ENCODE peak calls at places on chromosome 10, in seven cellular contexts. C is left lung, T is aorta, Y is left ventricle myocardium inferior, Q is neural progenitor cell, M is adipocyte, U is transverse colon. D is an unnamed sample. For H3K4me1, the result is how much of the 10 kb centered on the place peaks cover.

GRCh38 chr10:133396035-133396624 is 2.2 kb downstream of the MTG1 start:
- DNase-seq in C (no peak), T (no peak), Y (no peak), Q (no peak), M (no peak), U (no peak), D (peak)

GRCh38 chr10:80443531-80443974 is 10.6 kb upstream of the TSPAN14 start:
- DNase-seq in C (no peak), T (no peak), Y (no peak), Q (no peak), M (peak), U (peak), D (no peak)

GRCh38 chr10:75663947-75664664 is 232.7 kb downstream of the LRMDA start:
- DNase-seq in C (no peak), T (no peak), Y (no peak), Q (no peak), M (no peak), U (no peak), D (no peak)

GRCh38 chr10:14579405-14579804 is 195.3 kb downstream of the FAM107B start:
- DNase-seq in C (no peak), T (no peak), Y (no peak), Q (no peak), M (peak), U (no peak), D (no peak)

GRCh38 chr10:132540456-132540855 is 2.9 kb downstream of the INPP5A start:
- DNase-seq in C (no peak), T (peak), Y (peak), Q (peak), M (peak), U (peak), D (peak)

GRCh38 chr10:128499956-128500355 is 373.7 kb upstream of the MKI67 start:
- DNase-seq in C (no peak), T (no peak), Y (no peak), Q (no peak), M (no peak), U (no peak), D (no peak)

GRCh38 chr10:133100706-133101463 is 13.2 kb downstream of the ADGRA1 start:
- DNase-seq in C (peak), T (no peak), Y (no peak), Q (peak), M (no peak), U (no peak), D (no peak)

GRCh38 chr10:26475448-26475847 is 37.3 kb downstream of the APBB1IP start:
- DNase-seq in C (no peak), T (no peak), Y (no peak), Q (no peak), M (no peak), U (no peak), D (no peak)

GRCh38 chr10:61612009-61612408 is 50.7 kb upstream of the CABCOCO1 start:
- DNase-seq in C (no peak), T (no peak), Y (no peak), Q (no peak), M (no peak), U (no peak), D (no peak)

GRCh38 chr10:119253433-119254174 is 46.2 kb downstream of the GRK5 start:
- DNase-seq in C (no peak), T (peak), Y (peak), Q (peak), M (peak), U (peak), D (no peak)

GRCh38 chr10:3095373-3096139 is 28.2 kb downstream of the PFKP start:
- DNase-seq in C (no peak), T (no peak), Y (no peak), Q (no peak), M (peak), U (peak), D (no peak)

GRCh38 chr10:111087968-111088505 is 11.2 kb downstream of the ADRA2A start:
- DNase-seq in C (no peak), T (no peak), Y (no peak), Q (no peak), M (no peak), U (no peak), D (peak)

GRCh38 chr10:87505366-87506113 is 847 bp downstream of the MINPP1 start:
- DNase-seq in C (peak), T (peak), Y (peak), Q (peak), M (peak), U (peak), D (peak)

GRCh38 chr10:28788767-28789166 is 111.4 kb downstream of the BAMBI start:
- DNase-seq in C (no peak), T (no peak), Y (no peak), Q (no peak), M (no peak), U (no peak), D (no peak)

GRCh38 chr10:82826132-82826531 is 951.1 kb downstream of the NRG3 start:
- DNase-seq in C (no peak), T (no peak), Y (no peak), Q (no peak), M (peak), U (no peak), D (peak)

GRCh38 chr10:111473361-111473760 is 396.5 kb downstream of the ADRA2A start:
- DNase-seq in C (no peak), T (no peak), Y (no peak), Q (no peak), M (no peak), U (no peak), D (peak)

GRCh38 chr10:86673827-86674581 is 5.7 kb downstream of the LDB3 start:
- DNase-seq in C (no peak), T (peak), Y (no peak), Q (peak), M (peak), U (no peak), D (no peak)

GRCh38 chr10:61837748-61838055 is 63.8 kb upstream of the ARID5B start:
- DNase-seq in C (no peak), T (no peak), Y (no peak), Q (no peak), M (no peak), U (no peak), D (no peak)

GRCh38 chr10:78976825-78977760 is 91.7 kb upstream of the ZMIZ1 start:
- DNase-seq in C (peak), T (no peak), Y (no peak), Q (no peak), M (no peak), U (no peak), D (no peak)

GRCh38 chr10:13001041-13001886 is at the start of gene CCDC3:
- DNase-seq in C (peak), T (peak), Y (peak), Q (peak), M (peak), U (no peak), D (no peak)

GRCh38 chr10:52961298-52961697 is 188.7 kb upstream of the MBL2 start:
- DNase-seq in C (no peak), T (no peak), Y (no peak), Q (no peak), M (no peak), U (no peak), D (no peak)

GRCh38 chr10:63388421-63389031 is 77.3 kb downstream of the JMJD1C start:
- DNase-seq in C (no peak), T (no peak), Y (no peak), Q (no peak), M (no peak), U (no peak), D (no peak)

GRCh38 chr10:87092861-87093460 is 1.7 kb downstream of the GLUD1 start:
- DNase-seq in C (no peak), T (no peak), Y (no peak), Q (peak), M (peak), U (peak), D (no peak)

GRCh38 chr10:82564353-82565218 is 689.6 kb downstream of the NRG3 start:
- DNase-seq in C (no peak), T (no peak), Y (no peak), Q (no peak), M (no peak), U (no peak), D (no peak)

GRCh38 chr10:100339236-100339635 is 7.8 kb upstream of the SCD start:
- DNase-seq in C (no peak), T (no peak), Y (no peak), Q (no peak), M (no peak), U (no peak), D (no peak)

GRCh38 chr10:131853610-131853964 is 47.2 kb upstream of the PPP2R2D start:
- DNase-seq in C (peak), T (no peak), Y (no peak), Q (no peak), M (no peak), U (no peak), D (no peak)

GRCh38 chr10:119293368-119293767 is 86.0 kb downstream of the GRK5 start:
- DNase-seq in C (no peak), T (no peak), Y (no peak), Q (no peak), M (no peak), U (no peak), D (no peak)

GRCh38 chr10:44640429-44640828 is 255.5 kb upstream of the CXCL12 start:
- DNase-seq in C (no peak), T (no peak), Y (no peak), Q (no peak), M (no peak), U (peak), D (no peak)

GRCh38 chr10:103231047-103231551 is 14.6 kb upstream of the RPEL1 start:
- DNase-seq in C (no peak), T (no peak), Y (no peak), Q (peak), M (peak), U (no peak), D (peak)

GRCh38 chr10:112967200-112967599 is 17.2 kb downstream of the TCF7L2 start:
- DNase-seq in C (no peak), T (no peak), Y (no peak), Q (no peak), M (peak), U (no peak), D (no peak)

GRCh38 chr10:115063702-115064479 is 29.3 kb upstream of the ATRNL1 start:
- DNase-seq in C (no peak), T (no peak), Y (no peak), Q (no peak), M (peak), U (no peak), D (no peak)

GRCh38 chr10:119337796-119338432 is 130.5 kb downstream of the GRK5 start:
- DNase-seq in C (no peak), T (no peak), Y (no peak), Q (no peak), M (no peak), U (no peak), D (no peak)

GRCh38 chr10:85646312-85646711 is 720.3 kb downstream of the GRID1 start:
- DNase-seq in C (no peak), T (no peak), Y (no peak), Q (no peak), M (no peak), U (no peak), D (no peak)

GRCh38 chr10:119466655-119467054 is 75.9 kb downstream of the RGS10 start:
- DNase-seq in C (no peak), T (no peak), Y (no peak), Q (no peak), M (no peak), U (no peak), D (no peak)

GRCh38 chr10:78851652-78852051 is 217.1 kb upstream of the ZMIZ1 start:
- DNase-seq in C (no peak), T (no peak), Y (no peak), Q (no peak), M (peak), U (no peak), D (no peak)

GRCh38 chr10:68471586-68472408 is at the start of gene DNA2:
- DNase-seq in C (peak), T (peak), Y (peak), Q (peak), M (peak), U (peak), D (peak)

DNA sequence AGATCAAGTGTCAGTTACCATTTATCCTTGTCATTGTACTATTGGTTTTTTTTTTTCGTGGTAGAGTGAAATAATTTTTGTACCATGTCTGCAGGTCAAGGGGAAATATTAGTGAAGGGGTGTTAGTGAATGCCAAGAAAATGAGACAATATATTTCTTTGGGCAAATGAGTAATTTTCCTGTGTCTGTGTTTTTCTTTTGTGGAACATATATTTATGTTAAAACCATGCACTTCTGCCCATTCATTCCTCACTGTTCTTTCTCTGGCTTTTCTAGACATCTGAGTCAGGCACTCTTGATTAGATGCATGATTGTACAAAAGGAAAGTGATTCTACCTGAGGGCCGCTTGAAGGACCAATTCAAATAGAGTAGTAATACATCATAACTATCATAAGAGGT is 161.6 kb downstream of the BICC1 start:
- DNase-seq in C (no peak), T (no peak), Y (no peak), Q (no peak), M (no peak), U (no peak), D (no peak)
- H3K4me1 ChIP-seq in C (under half), T (under half), Y (under half), Q (under half), M (under half), U (under half), D (under half)

DNA sequence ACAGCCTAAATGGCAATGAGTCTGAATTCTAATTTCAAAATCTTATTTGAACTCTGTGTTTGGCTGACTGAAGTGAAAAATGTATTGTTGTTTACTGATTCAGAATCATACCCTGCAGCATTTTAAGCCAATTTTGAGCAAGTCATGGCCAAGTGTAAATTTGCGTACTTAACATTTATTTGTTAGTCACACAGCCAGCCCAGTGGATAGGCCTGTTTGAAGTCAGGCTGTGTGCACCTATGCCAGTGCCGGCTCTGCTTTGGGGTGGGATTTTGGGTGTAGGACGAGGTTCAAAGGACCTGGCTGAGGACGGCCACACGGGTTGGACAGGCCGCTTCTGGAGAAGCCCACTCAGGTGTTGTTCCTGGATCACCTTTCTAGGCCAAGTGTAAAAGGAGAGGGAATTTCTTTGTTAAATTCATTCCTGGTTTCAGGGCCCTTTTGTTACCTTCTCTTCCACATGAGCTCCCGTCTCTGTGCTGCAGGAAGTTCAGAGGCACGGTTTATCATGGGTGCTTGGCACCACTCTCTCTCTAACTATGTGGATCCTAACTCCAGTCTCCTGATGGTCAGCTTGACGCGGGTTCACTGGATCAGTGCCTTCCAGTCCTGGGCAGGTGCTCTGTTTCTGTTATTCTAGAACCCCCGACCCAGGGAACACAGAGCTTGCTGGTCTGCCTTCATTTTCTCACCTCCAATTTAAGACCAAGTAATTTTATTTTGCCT is 84.7 kb downstream of the CCNY start:
- DNase-seq in C (no peak), T (no peak), Y (no peak), Q (no peak), M (no peak), U (no peak), D (no peak)
- H3K4me3 ChIP-seq in C (no peak), T (no peak), Y (peak), Q (no peak), M (peak), U (no peak), D (no peak)

DNA sequence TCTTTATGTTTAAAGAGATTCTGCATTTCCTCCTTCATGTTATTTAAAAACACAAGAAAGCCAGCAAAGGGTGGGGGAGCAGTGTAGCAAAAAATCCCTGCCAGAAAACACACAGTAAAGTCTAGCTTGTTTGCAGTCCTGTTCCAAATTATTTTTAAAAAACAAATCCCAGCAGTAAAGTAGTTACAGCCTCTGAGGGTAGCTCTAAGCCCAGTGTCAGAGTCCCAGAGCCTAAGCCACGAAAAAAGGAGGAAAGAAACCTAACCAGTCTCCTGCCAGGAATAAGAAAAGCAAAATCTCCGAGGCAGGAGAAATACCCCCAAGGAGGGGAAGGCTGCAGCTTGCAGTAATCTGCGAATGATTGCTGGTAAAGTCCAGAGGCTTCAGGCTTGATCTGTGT is 219.7 kb upstream of the CELF2 start:
- DNase-seq in C (no peak), T (no peak), Y (no peak), Q (no peak), M (no peak), U (no peak), D (no peak)
- H3K4me1 ChIP-seq in C (under half), T (under half), Y (half or more), Q (under half), M (half or more), U (under half), D (half or more)

GRCh38 chr10:93758911-93759410 is 1.2 kb downstream of the LGI1 start:
- DNase-seq in C (no peak), T (no peak), Y (no peak), Q (no peak), M (no peak), U (no peak), D (no peak)

GRCh38 chr10:93758510-93758885 is 762 bp downstream of the LGI1 start:
- DNase-seq in C (no peak), T (no peak), Y (no peak), Q (no peak), M (no peak), U (no peak), D (no peak)

GRCh38 chr10:93757136-93757535 is 600 bp upstream of the LGI1 start:
- DNase-seq in C (no peak), T (peak), Y (no peak), Q (peak), M (no peak), U (no peak), D (no peak)

GRCh38 chr10:93756128-93756517 is 1.6 kb upstream of the LGI1 start:
- DNase-seq in C (no peak), T (no peak), Y (no peak), Q (no peak), M (no peak), U (no peak), D (no peak)

DNA sequence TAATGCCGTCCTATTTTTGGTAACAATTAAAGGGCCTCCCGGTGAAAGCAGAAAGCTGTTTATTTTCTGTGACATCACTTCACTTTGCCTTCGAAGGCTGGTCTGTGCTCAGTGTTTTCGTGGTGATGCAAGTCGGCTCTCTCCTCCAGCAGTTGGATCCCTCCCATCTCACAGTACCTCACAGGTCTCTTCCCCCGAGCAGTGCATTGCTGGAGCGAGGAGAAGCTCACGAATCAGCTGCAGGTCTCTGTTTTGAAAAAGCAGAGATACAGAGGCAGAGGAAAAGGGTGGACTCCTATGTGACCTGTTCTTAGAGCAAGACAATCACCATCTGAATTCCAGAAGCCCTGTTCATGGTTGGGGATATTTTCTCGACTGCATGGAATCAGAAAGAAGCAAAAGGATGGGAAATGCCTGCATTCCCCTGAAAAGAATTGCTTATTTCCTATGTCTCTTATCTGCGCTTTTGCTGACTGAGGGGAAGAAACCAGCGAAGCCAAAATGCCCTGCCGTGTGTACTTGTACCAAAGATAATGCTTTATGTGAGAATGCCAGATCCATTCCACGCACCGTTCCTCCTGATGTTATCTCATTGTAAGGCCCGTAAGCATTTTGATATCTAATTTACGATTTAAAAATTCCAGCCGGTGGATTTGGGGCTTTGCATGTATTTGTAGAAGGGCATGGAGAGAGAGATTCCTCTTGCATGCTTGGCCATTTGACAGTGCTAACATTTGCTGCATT is at the start of gene LGI1:
- DNase-seq in C (no peak), T (no peak), Y (no peak), Q (peak), M (no peak), U (no peak), D (no peak)
- H3K4me3 ChIP-seq in C (no peak), T (peak), Y (peak), Q (peak), M (peak), U (peak), D (no peak)

GRCh38 chr10:77710081-77710551 is 72.5 kb upstream of the KCNMA1 start:
- DNase-seq in C (no peak), T (no peak), Y (no peak), Q (peak), M (no peak), U (no peak), D (no peak)
- H3K4me1 ChIP-seq in C (under half), T (under half), Y (under half), Q (under half), M (under half), U (under half), D (under half)

DNA sequence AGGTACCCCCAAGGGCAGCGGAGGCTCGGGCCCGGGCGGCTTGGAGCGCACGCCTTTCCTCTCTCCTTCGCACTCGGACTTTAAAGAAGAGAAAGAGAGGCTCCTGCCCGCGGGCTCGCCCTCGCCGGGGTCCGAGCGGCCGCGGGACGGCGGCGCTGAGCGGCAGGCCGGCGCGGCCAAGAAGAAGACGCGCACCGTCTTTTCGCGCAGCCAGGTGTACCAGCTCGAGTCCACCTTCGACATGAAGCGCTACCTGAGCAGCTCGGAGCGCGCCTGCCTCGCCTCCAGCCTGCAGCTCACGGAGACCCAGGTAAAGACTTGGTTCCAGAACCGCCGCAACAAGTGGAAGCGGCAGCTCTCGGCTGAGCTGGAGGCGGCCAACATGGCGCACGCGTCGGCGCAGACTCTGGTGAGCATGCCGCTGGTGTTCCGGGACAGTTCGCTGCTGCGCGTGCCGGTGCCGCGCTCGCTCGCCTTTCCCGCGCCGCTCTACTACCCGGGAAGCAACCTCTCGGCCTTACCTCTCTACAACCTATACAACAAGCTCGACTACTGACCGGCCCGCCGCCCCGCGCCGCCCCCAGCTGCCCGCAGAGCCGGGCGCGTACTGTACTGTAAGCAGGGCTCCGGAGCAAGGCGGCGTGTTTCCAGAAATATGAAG is 1.8 kb downstream of the HMX2 start:
- DNase-seq in C (no peak), T (no peak), Y (no peak), Q (peak), M (peak), U (no peak), D (no peak)
- H3K4me3 ChIP-seq in C (no peak), T (peak), Y (peak), Q (peak), M (peak), U (peak), D (peak)

GRCh38 chr10:4801405-4801804 is 24.6 kb upstream of the AKR1E2 start:
- DNase-seq in C (no peak), T (no peak), Y (no peak), Q (peak), M (no peak), U (no peak), D (no peak)
- H3K4me1 ChIP-seq in C (under half), T (under half), Y (under half), Q (under half), M (under half), U (under half), D (under half)